ENCODE peak calls at places on chromosomes 2 and 18, in ten cellular contexts. A is omental fat pad; D is AG04450; S is CD4-positive, alpha-beta T cell; L is fibroblast of the aortic adventitia; V is HepG2; M is tibial nerve; Y is nephron progenitor cell; U is testis; I is H9. X is an unnamed sample.

GRCh38 chr18:2609604-2610003 is 38.2 kb downstream of the NDC80 start:
- DNase-seq in U (no peak), D (no peak), V (no peak), M (no peak), A (no peak), I (no peak), S (no peak), Y (no peak), L (no peak), X (no peak)

GRCh38 chr2:174334781-174335604 is at the start of gene SP9:
- DNase-seq in L (no peak), V (peak), U (peak), A (no peak), S (no peak), I (peak), D (no peak), M (no peak), Y (peak), X (peak)

GRCh38 chr2:100554788-100555407 is 7.9 kb upstream of the PDCL3 start:
- DNase-seq in V (no peak), S (peak), Y (no peak), A (no peak), D (no peak), I (no peak), M (no peak), U (no peak), L (no peak), X (no peak)

GRCh38 chr18:58570360-58571064 is 58.4 kb downstream of the ALPK2 start:
- DNase-seq in I (no peak), S (no peak), U (no peak), V (no peak), M (no peak), A (no peak), L (no peak), Y (no peak), D (no peak), X (no peak)

GRCh38 chr2:121238828-121239227 is 46.2 kb downstream of the TFCP2L1 start:
- DNase-seq in M (no peak), D (no peak), U (no peak), V (no peak), A (no peak), Y (no peak), I (no peak), S (no peak), L (no peak), X (no peak)

GRCh38 chr2:176781570-176782217 is 430.9 kb upstream of the HNRNPA3 start:
- DNase-seq in V (no peak), L (no peak), M (no peak), S (no peak), I (no peak), Y (no peak), A (no peak), D (no peak), U (no peak), X (no peak)

GRCh38 chr2:150610670-150611279 is 123.3 kb upstream of the RND3 start:
- DNase-seq in L (peak), Y (peak), V (peak), A (no peak), M (no peak), D (no peak), I (peak), U (peak), S (no peak), X (peak)

GRCh38 chr2:72341639-72342038 is 194.0 kb upstream of the CYP26B1 start:
- DNase-seq in U (no peak), S (no peak), A (no peak), M (no peak), L (no peak), D (no peak), I (no peak), V (no peak), Y (no peak), X (no peak)

GRCh38 chr18:78984941-78985784 is 5.5 kb downstream of the SALL3 start:
- DNase-seq in I (peak), Y (peak), M (no peak), L (peak), A (no peak), V (peak), U (no peak), D (no peak), S (no peak), X (no peak)

GRCh38 chr2:31729442-31730092 is 148.8 kb upstream of the SRD5A2 start:
- DNase-seq in V (peak), M (no peak), I (peak), S (no peak), L (peak), D (peak), Y (no peak), U (no peak), A (no peak), X (no peak)

GRCh38 chr2:171972329-171972982 is 27.3 kb upstream of the METAP1D start:
- DNase-seq in M (no peak), S (no peak), Y (no peak), I (no peak), U (no peak), L (no peak), V (no peak), A (no peak), D (no peak), X (no peak)

GRCh38 chr2:71608441-71608840 is 155.1 kb downstream of the DYSF start:
- DNase-seq in M (no peak), S (no peak), I (peak), L (no peak), U (no peak), A (peak), Y (no peak), V (no peak), D (no peak), X (no peak)

GRCh38 chr2:65688166-65688886 is 255.9 kb upstream of the SPRED2 start:
- DNase-seq in V (no peak), D (no peak), A (no peak), S (no peak), U (no peak), Y (no peak), M (no peak), L (no peak), I (no peak), X (no peak)

GRCh38 chr2:168702579-168702978 is 99.9 kb upstream of the NOSTRIN start:
- DNase-seq in S (no peak), M (no peak), Y (no peak), L (no peak), A (no peak), I (no peak), D (no peak), V (no peak), U (no peak), X (no peak)

GRCh38 chr2:37243435-37243834 is 12.0 kb downstream of the NDUFAF7 start:
- DNase-seq in S (no peak), L (no peak), V (no peak), Y (no peak), A (no peak), M (no peak), D (no peak), U (no peak), I (no peak), X (no peak)

GRCh38 chr2:71536311-71536710 is 83.0 kb downstream of the DYSF start:
- DNase-seq in A (no peak), L (no peak), D (no peak), V (no peak), S (no peak), Y (no peak), M (no peak), I (peak), U (no peak), X (no peak)

GRCh38 chr2:113812204-113812603 is 55.8 kb upstream of the SLC35F5 start:
- DNase-seq in M (no peak), Y (no peak), D (no peak), I (no peak), L (peak), A (no peak), U (peak), V (no peak), S (no peak), X (no peak)

GRCh38 chr2:109214651-109215371 is 85.8 kb downstream of the SH3RF3 start:
- DNase-seq in Y (no peak), D (no peak), V (no peak), U (no peak), L (no peak), M (no peak), S (no peak), A (no peak), I (no peak), X (no peak)

GRCh38 chr2:7053650-7054262 is 136.5 kb downstream of the RNF144A start:
- DNase-seq in L (no peak), U (peak), S (no peak), I (no peak), A (no peak), V (no peak), D (no peak), Y (no peak), M (no peak), X (no peak)

GRCh38 chr18:55588001-55588875 is at the start of gene TCF4:
- DNase-seq in V (no peak), L (peak), A (no peak), S (no peak), U (peak), M (peak), I (peak), D (no peak), Y (peak), X (peak)

GRCh38 chr2:145595296-145595695 is 1075.4 kb upstream of the ZEB2 start:
- DNase-seq in Y (no peak), S (no peak), L (peak), U (no peak), M (no peak), V (no peak), I (no peak), D (no peak), A (no peak), X (no peak)

GRCh38 chr2:143807192-143807591 is 678.0 kb downstream of the ARHGAP15 start:
- DNase-seq in I (no peak), M (no peak), D (no peak), S (no peak), U (no peak), A (no peak), L (no peak), Y (no peak), V (no peak), X (no peak)

DNA sequence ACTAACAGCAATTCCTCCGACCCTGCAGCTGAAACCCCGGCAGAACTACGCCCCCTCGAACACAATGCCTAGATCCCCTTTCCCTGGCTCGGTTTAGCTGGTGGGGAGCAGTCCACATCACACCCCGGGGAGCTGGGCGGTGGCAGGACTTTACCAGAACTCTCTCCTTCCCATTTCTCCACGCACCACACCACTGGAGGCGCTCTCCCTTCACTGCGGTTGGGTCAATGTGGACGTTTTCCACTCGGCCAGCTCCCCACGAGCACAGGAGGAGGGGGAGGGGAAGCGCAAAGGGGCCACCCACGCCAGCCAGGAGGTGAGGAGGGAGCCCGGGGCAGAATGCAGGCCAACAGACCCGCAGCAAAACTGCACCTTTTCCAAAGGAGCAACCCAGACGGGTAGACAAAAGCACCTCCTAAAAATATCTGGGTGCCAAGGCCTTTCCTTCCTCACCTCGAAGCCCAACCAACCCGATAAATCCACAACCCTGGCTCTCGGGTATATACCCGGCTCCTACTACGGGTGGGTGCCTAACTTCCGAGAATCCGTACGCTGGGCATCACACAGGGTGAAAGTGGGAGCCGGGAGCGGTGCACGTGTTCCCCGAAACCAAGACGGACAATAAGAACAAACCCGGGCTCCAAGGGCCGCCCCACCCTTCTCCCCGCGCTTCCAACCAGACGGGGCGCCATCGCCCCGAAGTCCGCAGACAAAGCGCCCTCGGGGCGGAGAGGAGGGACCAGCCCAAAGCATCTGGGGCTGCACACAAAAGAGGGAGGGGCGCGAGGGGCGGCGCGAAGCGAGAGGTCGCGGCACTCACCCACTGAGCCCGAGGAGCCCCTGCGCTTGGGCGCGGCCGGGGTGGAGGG is 1.1 kb downstream of the RTN4 start:
- DNase-seq in Y (peak), D (peak), L (peak), I (peak), U (peak), M (peak), A (peak), V (peak), S (peak), X (peak)
- TF ChIP-seq CTCF in Y (peak), D (peak), L (peak), I (peak), U (peak), M (peak), A (no peak), V (peak), S (peak), X (peak)

DNA sequence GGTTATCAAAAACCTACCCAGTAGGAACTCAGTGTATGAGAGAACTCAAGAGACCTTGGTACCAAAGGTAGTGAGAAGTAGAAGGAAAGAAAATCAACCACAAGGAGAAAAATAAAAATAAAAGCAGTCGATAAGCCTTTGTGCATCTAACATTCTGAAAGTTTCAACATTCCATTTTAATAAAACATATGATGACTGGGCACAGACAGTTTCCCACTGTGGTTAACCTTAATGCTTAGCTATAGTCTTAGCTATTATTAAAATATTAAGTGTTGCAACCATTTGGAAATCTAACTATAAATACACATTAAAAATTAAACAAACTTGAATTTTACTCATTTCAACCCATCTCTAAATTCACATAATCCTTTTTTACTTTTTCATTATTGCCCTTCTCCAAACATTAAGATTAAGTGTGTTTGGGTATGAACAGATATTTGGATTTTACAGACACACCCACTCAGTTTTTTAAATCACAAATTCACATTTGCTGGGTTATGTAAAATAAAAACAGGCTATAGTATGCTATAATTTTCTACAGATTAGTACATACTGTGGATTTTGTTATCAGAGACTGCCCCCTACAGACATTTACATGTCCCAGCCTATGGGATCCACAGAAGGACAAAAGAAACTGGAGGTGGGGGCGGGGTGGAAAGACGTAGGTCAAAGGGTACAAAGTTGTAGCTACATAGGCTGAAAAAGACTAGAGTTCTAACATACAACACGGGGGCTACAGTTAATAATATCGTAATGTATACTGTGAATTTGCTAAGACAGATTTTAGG is 32.8 kb downstream of the SRBD1 start:
- DNase-seq in M (no peak), S (no peak), L (peak), V (peak), U (no peak), A (no peak), D (no peak), Y (peak), I (peak), X (no peak)
- TF ChIP-seq CTCF in M (no peak), S (peak), L (peak), V (peak), U (no peak), A (no peak), D (peak), Y (peak), I (peak), X (peak)

GRCh38 chr2:225112362-225113111 is 70.3 kb upstream of the DOCK10 start:
- DNase-seq in S (no peak), A (no peak), V (no peak), I (no peak), D (no peak), Y (no peak), L (no peak), U (no peak), M (no peak), X (no peak)

GRCh38 chr2:225104321-225104720 is 62.1 kb upstream of the DOCK10 start:
- DNase-seq in I (no peak), L (no peak), Y (no peak), M (no peak), A (no peak), S (no peak), V (no peak), U (no peak), D (no peak), X (no peak)

GRCh38 chr2:225104971-225105370 is 62.7 kb upstream of the DOCK10 start:
- DNase-seq in U (no peak), D (no peak), I (no peak), M (no peak), S (no peak), Y (no peak), L (no peak), V (no peak), A (no peak), X (no peak)

GRCh38 chr2:225113356-225114015 is 71.2 kb upstream of the DOCK10 start:
- DNase-seq in S (no peak), Y (no peak), U (no peak), V (no peak), A (no peak), I (no peak), L (no peak), D (no peak), M (no peak), X (no peak)

DNA sequence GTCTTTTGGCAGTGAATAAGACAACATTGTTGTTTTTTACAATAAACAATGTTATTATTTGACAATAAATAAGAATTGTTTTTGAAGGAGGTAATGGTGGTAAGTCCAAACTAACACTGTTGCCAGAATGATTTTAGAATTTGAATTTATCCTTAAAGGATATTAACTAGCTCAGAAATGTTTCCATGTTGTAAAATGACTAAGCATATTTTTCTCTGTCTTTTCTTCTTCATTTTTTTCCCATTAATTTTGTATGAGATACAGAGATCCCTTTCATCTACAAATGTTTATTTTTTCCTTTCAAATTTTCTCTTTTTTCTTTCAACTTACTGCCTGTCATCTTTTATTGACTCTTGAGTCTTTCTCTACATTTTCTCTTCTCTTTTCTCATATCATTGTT is 66.5 kb upstream of the DOCK10 start:
- DNase-seq in D (no peak), U (no peak), L (no peak), V (no peak), Y (no peak), S (no peak), I (no peak), A (no peak), M (no peak), X (no peak)
- TF ChIP-seq CTCF in D (no peak), U (no peak), L (no peak), V (no peak), Y (no peak), S (no peak), I (no peak), A (no peak), M (no peak), X (no peak)

GRCh38 chr2:21326152-21326551 is 202.4 kb downstream of the TDRD15 start:
- DNase-seq in L (no peak), V (no peak), A (no peak), U (no peak), S (no peak), I (no peak), M (no peak), Y (no peak), D (no peak), X (no peak)
- TF ChIP-seq CTCF in L (no peak), V (no peak), A (no peak), U (no peak), S (no peak), I (peak), M (no peak), Y (no peak), D (no peak), X (no peak)

DNA sequence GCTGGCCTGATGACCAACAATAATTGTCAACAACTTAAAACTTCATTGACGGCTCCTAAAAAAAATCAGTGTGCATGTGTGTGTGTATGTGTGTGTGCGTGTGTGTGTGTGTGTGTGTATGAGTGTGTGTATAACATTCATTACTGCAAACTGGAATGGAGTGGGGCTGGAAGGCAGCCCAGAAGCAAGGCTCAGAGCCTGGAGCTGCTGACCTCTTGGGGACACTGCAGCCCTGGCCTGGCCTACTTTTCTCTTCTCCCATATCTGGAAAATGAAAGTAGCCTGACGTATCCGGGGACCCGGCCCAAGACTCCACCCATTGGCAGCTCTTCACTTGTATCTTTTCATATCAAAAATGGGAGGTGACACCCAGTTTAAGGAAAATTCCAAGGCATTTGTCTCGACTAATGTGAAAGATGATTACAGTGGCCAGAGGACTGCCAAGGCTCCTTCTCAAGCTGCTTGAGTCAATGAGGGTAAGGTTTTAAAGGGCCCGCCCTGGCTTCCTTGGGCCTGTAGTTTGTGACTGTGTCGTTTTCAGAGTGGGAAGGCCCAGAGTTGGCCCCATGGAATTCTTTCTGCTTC is 72.4 kb upstream of the IL1R1 start:
- DNase-seq in A (no peak), Y (no peak), L (peak), D (no peak), V (peak), M (peak), I (no peak), U (peak), S (no peak), X (no peak)
- TF ChIP-seq CTCF in A (no peak), Y (no peak), L (peak), D (no peak), V (peak), M (no peak), I (no peak), U (no peak), S (no peak), X (no peak)

X was measured in progenitor cell of endocrine pancreas.